ENCODE peak calls at places on chromosomes 13 and 19, in five cellular contexts. One of them, this sample, is unnamed. For H3K4me1, the result is how much of the 10 kb centered on the place peaks cover.

GRCh38 chr13:50766043-50766442 is 77.4 kb downstream of the DLEU7 start:
- DNase-seq in pancreas: no peak
- DNase-seq in effector memory CD4-positive, alpha-beta T cell: no peak
- DNase-seq in lower lobe of right lung: no peak
- DNase-seq in SJSA1: no peak
- DNase-seq in this sample: no peak

GRCh38 chr13:113410472-113411201 is 42.7 kb downstream of the ADPRHL1 start:
- DNase-seq in pancreas: no peak
- DNase-seq in effector memory CD4-positive, alpha-beta T cell: no peak
- DNase-seq in lower lobe of right lung: peak
- DNase-seq in SJSA1: peak
- DNase-seq in this sample: peak

GRCh38 chr13:75647126-75647784 is 11.1 kb downstream of the LMO7 start:
- DNase-seq in pancreas: no peak
- DNase-seq in effector memory CD4-positive, alpha-beta T cell: no peak
- DNase-seq in lower lobe of right lung: no peak
- DNase-seq in SJSA1: peak
- DNase-seq in this sample: no peak

GRCh38 chr13:59823495-59823894 is 340.2 kb downstream of the DIAPH3 start:
- DNase-seq in pancreas: no peak
- DNase-seq in effector memory CD4-positive, alpha-beta T cell: no peak
- DNase-seq in lower lobe of right lung: no peak
- DNase-seq in SJSA1: peak
- DNase-seq in this sample: no peak

GRCh38 chr19:33387351-33388230 is 14.1 kb downstream of the CEBPG start:
- DNase-seq in pancreas: peak
- DNase-seq in effector memory CD4-positive, alpha-beta T cell: no peak
- DNase-seq in lower lobe of right lung: no peak
- DNase-seq in SJSA1: no peak
- DNase-seq in this sample: peak

GRCh38 chr19:30046522-30046921 is 104.5 kb downstream of the URI1 start:
- DNase-seq in pancreas: no peak
- DNase-seq in effector memory CD4-positive, alpha-beta T cell: no peak
- DNase-seq in lower lobe of right lung: no peak
- DNase-seq in SJSA1: no peak
- DNase-seq in this sample: no peak

GRCh38 chr19:23283925-23284324 is 33.7 kb upstream of the ZNF724 start:
- DNase-seq in pancreas: peak
- DNase-seq in effector memory CD4-positive, alpha-beta T cell: peak
- DNase-seq in lower lobe of right lung: peak
- DNase-seq in SJSA1: no peak
- DNase-seq in this sample: peak

GRCh38 chr19:33390120-33390907 is 16.8 kb downstream of the CEBPG start:
- DNase-seq in pancreas: peak
- DNase-seq in effector memory CD4-positive, alpha-beta T cell: no peak
- DNase-seq in lower lobe of right lung: peak
- DNase-seq in SJSA1: peak
- DNase-seq in this sample: peak

GRCh38 chr13:26344980-26345379 is 91.1 kb downstream of the CDK8 start:
- DNase-seq in pancreas: no peak
- DNase-seq in effector memory CD4-positive, alpha-beta T cell: no peak
- DNase-seq in lower lobe of right lung: no peak
- DNase-seq in SJSA1: no peak
- DNase-seq in this sample: no peak

GRCh38 chr19:7267792-7268736 is 26.1 kb downstream of the INSR start:
- DNase-seq in pancreas: peak
- DNase-seq in effector memory CD4-positive, alpha-beta T cell: no peak
- DNase-seq in lower lobe of right lung: peak
- DNase-seq in SJSA1: no peak
- DNase-seq in this sample: no peak

GRCh38 chr13:58397596-58398387 is 766.2 kb downstream of the PCDH17 start:
- DNase-seq in pancreas: no peak
- DNase-seq in effector memory CD4-positive, alpha-beta T cell: no peak
- DNase-seq in lower lobe of right lung: no peak
- DNase-seq in SJSA1: no peak
- DNase-seq in this sample: peak

GRCh38 chr13:90188237-90188636 is 1159.2 kb upstream of the MIR17HG start:
- DNase-seq in pancreas: no peak
- DNase-seq in effector memory CD4-positive, alpha-beta T cell: no peak
- DNase-seq in lower lobe of right lung: no peak
- DNase-seq in SJSA1: no peak
- DNase-seq in this sample: no peak

GRCh38 chr13:107964356-107964755 is 251.0 kb downstream of the LIG4 start:
- DNase-seq in pancreas: no peak
- DNase-seq in effector memory CD4-positive, alpha-beta T cell: no peak
- DNase-seq in lower lobe of right lung: no peak
- DNase-seq in SJSA1: no peak
- DNase-seq in this sample: no peak

GRCh38 chr19:44608391-44608821 is 5.0 kb upstream of the IGSF23 start:
- DNase-seq in pancreas: no peak
- DNase-seq in effector memory CD4-positive, alpha-beta T cell: no peak
- DNase-seq in lower lobe of right lung: no peak
- DNase-seq in SJSA1: no peak
- DNase-seq in this sample: no peak

GRCh38 chr19:35370722-35371121 is at the start of gene GPR42:
- DNase-seq in pancreas: no peak
- DNase-seq in effector memory CD4-positive, alpha-beta T cell: no peak
- DNase-seq in lower lobe of right lung: no peak
- DNase-seq in SJSA1: no peak
- DNase-seq in this sample: no peak

GRCh38 chr13:66835040-66835628 is 395.0 kb downstream of the PCDH9 start:
- DNase-seq in pancreas: peak
- DNase-seq in effector memory CD4-positive, alpha-beta T cell: no peak
- DNase-seq in lower lobe of right lung: no peak
- DNase-seq in SJSA1: no peak
- DNase-seq in this sample: peak

GRCh38 chr19:5806133-5806489 is 1.2 kb downstream of the NRTN start:
- DNase-seq in pancreas: peak
- DNase-seq in effector memory CD4-positive, alpha-beta T cell: no peak
- DNase-seq in lower lobe of right lung: no peak
- DNase-seq in SJSA1: no peak
- DNase-seq in this sample: no peak

GRCh38 chr13:66353664-66354063 is 876.5 kb downstream of the PCDH9 start:
- DNase-seq in pancreas: no peak
- DNase-seq in effector memory CD4-positive, alpha-beta T cell: no peak
- DNase-seq in lower lobe of right lung: no peak
- DNase-seq in SJSA1: no peak
- DNase-seq in this sample: no peak

GRCh38 chr19:48878219-48879024 is 6.2 kb downstream of the PPP1R15A start:
- DNase-seq in pancreas: no peak
- DNase-seq in effector memory CD4-positive, alpha-beta T cell: no peak
- DNase-seq in lower lobe of right lung: peak
- DNase-seq in SJSA1: peak
- DNase-seq in this sample: no peak

GRCh38 chr13:33276581-33276980 is 9.0 kb downstream of the STARD13 start:
- DNase-seq in pancreas: no peak
- DNase-seq in effector memory CD4-positive, alpha-beta T cell: no peak
- DNase-seq in lower lobe of right lung: no peak
- DNase-seq in SJSA1: no peak
- DNase-seq in this sample: no peak

GRCh38 chr19:518292-519231 is 11.3 kb downstream of the TPGS1 start:
- DNase-seq in pancreas: peak
- DNase-seq in effector memory CD4-positive, alpha-beta T cell: peak
- DNase-seq in lower lobe of right lung: no peak
- DNase-seq in SJSA1: no peak
- DNase-seq in this sample: peak

GRCh38 chr13:26488236-26489028 is 69.1 kb upstream of the WASF3 start:
- DNase-seq in pancreas: no peak
- DNase-seq in effector memory CD4-positive, alpha-beta T cell: no peak
- DNase-seq in lower lobe of right lung: no peak
- DNase-seq in SJSA1: no peak
- DNase-seq in this sample: no peak

GRCh38 chr13:79776538-79776937 is 295.6 kb downstream of the NDFIP2 start:
- DNase-seq in pancreas: no peak
- DNase-seq in effector memory CD4-positive, alpha-beta T cell: no peak
- DNase-seq in lower lobe of right lung: no peak
- DNase-seq in SJSA1: peak
- DNase-seq in this sample: no peak

GRCh38 chr13:64164435-64164834 is 2748.8 kb upstream of the PCDH20 start:
- DNase-seq in pancreas: peak
- DNase-seq in effector memory CD4-positive, alpha-beta T cell: no peak
- DNase-seq in lower lobe of right lung: no peak
- DNase-seq in SJSA1: no peak
- DNase-seq in this sample: no peak

GRCh38 chr19:35048911-35049411 is 7.4 kb downstream of the HPN start:
- DNase-seq in pancreas: peak
- DNase-seq in effector memory CD4-positive, alpha-beta T cell: no peak
- DNase-seq in lower lobe of right lung: peak
- DNase-seq in SJSA1: no peak
- DNase-seq in this sample: no peak

GRCh38 chr13:113904411-113904810 is 40.5 kb upstream of the GAS6 start:
- DNase-seq in pancreas: no peak
- DNase-seq in effector memory CD4-positive, alpha-beta T cell: no peak
- DNase-seq in lower lobe of right lung: no peak
- DNase-seq in SJSA1: peak
- DNase-seq in this sample: peak

GRCh38 chr19:18761531-18762110 is 29.5 kb downstream of the COMP start:
- DNase-seq in pancreas: no peak
- DNase-seq in effector memory CD4-positive, alpha-beta T cell: no peak
- DNase-seq in lower lobe of right lung: no peak
- DNase-seq in SJSA1: no peak
- DNase-seq in this sample: no peak

GRCh38 chr19:18650048-18650435 is 13.2 kb downstream of the KLHL26 start:
- DNase-seq in pancreas: no peak
- DNase-seq in effector memory CD4-positive, alpha-beta T cell: no peak
- DNase-seq in lower lobe of right lung: no peak
- DNase-seq in SJSA1: no peak
- DNase-seq in this sample: peak

GRCh38 chr19:55304279-55304978 is 20.6 kb downstream of the BRSK1 start:
- DNase-seq in pancreas: no peak
- DNase-seq in effector memory CD4-positive, alpha-beta T cell: no peak
- DNase-seq in lower lobe of right lung: no peak
- DNase-seq in SJSA1: no peak
- DNase-seq in this sample: peak

GRCh38 chr13:106118050-106118449 is 417.4 kb downstream of the EFNB2 start:
- DNase-seq in pancreas: no peak
- DNase-seq in effector memory CD4-positive, alpha-beta T cell: no peak
- DNase-seq in lower lobe of right lung: no peak
- DNase-seq in SJSA1: no peak
- DNase-seq in this sample: no peak

GRCh38 chr13:24627864-24628418 is 52.3 kb upstream of the ATP12A start:
- DNase-seq in pancreas: no peak
- DNase-seq in effector memory CD4-positive, alpha-beta T cell: no peak
- DNase-seq in lower lobe of right lung: no peak
- DNase-seq in SJSA1: no peak
- DNase-seq in this sample: no peak

GRCh38 chr19:18483119-18483518 is 38.8 kb downstream of the ELL start:
- DNase-seq in pancreas: no peak
- DNase-seq in effector memory CD4-positive, alpha-beta T cell: no peak
- DNase-seq in lower lobe of right lung: no peak
- DNase-seq in SJSA1: no peak
- DNase-seq in this sample: no peak

GRCh38 chr13:34657716-34658115 is 284.4 kb upstream of the NBEA start:
- DNase-seq in pancreas: no peak
- DNase-seq in effector memory CD4-positive, alpha-beta T cell: no peak
- DNase-seq in lower lobe of right lung: no peak
- DNase-seq in SJSA1: peak
- DNase-seq in this sample: no peak

GRCh38 chr13:75785130-75785529 is 149.0 kb downstream of the LMO7 start:
- DNase-seq in pancreas: no peak
- DNase-seq in effector memory CD4-positive, alpha-beta T cell: no peak
- DNase-seq in lower lobe of right lung: no peak
- DNase-seq in SJSA1: no peak
- DNase-seq in this sample: no peak

GRCh38 chr19:5974721-5975387 is 3.1 kb downstream of the RANBP3 start:
- DNase-seq in pancreas: no peak
- DNase-seq in effector memory CD4-positive, alpha-beta T cell: no peak
- DNase-seq in lower lobe of right lung: peak
- DNase-seq in SJSA1: no peak
- DNase-seq in this sample: no peak

GRCh38 chr19:49492573-49493411 is 3.4 kb upstream of the RPS11 start:
- DNase-seq in pancreas: no peak
- DNase-seq in effector memory CD4-positive, alpha-beta T cell: no peak
- DNase-seq in lower lobe of right lung: no peak
- DNase-seq in SJSA1: peak
- DNase-seq in this sample: no peak

GRCh38 chr13:46386996-46387851 is at the start of gene RUBCNL:
- DNase-seq in pancreas: peak
- DNase-seq in effector memory CD4-positive, alpha-beta T cell: no peak
- DNase-seq in lower lobe of right lung: peak
- DNase-seq in SJSA1: peak
- DNase-seq in this sample: peak
- H3K4me1 ChIP-seq in pancreas: under half
- H3K4me1 ChIP-seq in effector memory CD4-positive, alpha-beta T cell: under half
- H3K4me1 ChIP-seq in lower lobe of right lung: under half
- H3K4me1 ChIP-seq in SJSA1: under half
- H3K4me1 ChIP-seq in this sample: under half

GRCh38 chr19:13833330-13834265 is 38.4 kb downstream of the ZSWIM4 start:
- DNase-seq in pancreas: peak
- DNase-seq in effector memory CD4-positive, alpha-beta T cell: peak
- DNase-seq in lower lobe of right lung: peak
- DNase-seq in SJSA1: peak
- DNase-seq in this sample: peak
- H3K4me1 ChIP-seq in pancreas: under half
- H3K4me1 ChIP-seq in effector memory CD4-positive, alpha-beta T cell: under half
- H3K4me1 ChIP-seq in lower lobe of right lung: half or more
- H3K4me1 ChIP-seq in SJSA1: half or more
- H3K4me1 ChIP-seq in this sample: under half

GRCh38 chr13:97264663-97265062 is 42.5 kb downstream of the MBNL2 start:
- DNase-seq in pancreas: no peak
- DNase-seq in effector memory CD4-positive, alpha-beta T cell: no peak
- DNase-seq in lower lobe of right lung: no peak
- DNase-seq in SJSA1: no peak
- DNase-seq in this sample: no peak
- H3K4me1 ChIP-seq in pancreas: under half
- H3K4me1 ChIP-seq in effector memory CD4-positive, alpha-beta T cell: under half
- H3K4me1 ChIP-seq in lower lobe of right lung: half or more
- H3K4me1 ChIP-seq in SJSA1: under half
- H3K4me1 ChIP-seq in this sample: under half

DNA sequence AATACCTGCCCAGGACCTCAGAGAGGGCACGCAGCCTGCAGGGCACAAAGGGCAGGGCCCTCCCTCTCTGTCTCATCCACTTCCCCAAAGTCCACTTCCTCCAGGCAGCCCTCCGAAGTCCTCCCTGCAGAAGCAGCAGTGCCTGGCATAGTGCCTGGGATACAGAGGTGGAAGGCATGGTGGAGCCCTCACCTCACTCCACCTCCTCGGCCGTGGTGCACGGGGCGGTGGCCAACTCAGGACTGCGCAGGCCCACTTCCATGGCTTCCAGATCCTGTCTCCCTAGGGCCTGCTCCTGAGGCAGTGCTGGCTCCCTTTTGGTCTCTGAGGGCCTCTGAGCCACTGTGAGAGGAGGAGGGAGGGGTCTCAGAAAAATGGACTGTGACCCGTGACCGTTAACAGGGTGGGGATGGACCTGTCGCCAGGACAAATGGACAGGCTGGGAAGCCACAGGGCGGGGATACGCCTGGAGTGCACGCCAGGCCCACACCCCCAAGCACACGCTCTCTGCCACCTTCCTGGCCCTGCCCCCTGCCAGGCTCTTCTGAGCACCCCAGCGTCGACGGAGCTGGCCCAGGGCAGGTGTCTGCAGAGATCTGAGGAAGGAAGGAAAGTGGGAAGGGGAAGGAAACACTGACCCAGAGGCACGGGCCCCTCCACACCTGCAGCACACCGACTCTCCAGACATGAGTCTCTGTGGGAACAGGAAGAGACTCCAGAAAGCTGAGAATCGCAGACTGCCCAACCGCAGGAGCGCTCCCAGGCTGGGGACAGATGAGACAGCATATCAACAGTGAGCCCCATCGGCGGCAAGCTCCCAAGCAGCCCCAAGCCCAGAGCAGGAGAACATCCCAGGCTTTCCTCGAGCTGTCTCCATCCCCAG is 8.4 kb downstream of the REXO1 start:
- DNase-seq in pancreas: peak
- DNase-seq in effector memory CD4-positive, alpha-beta T cell: no peak
- DNase-seq in lower lobe of right lung: no peak
- DNase-seq in SJSA1: no peak
- DNase-seq in this sample: peak
- H3K4me1 ChIP-seq in pancreas: under half
- H3K4me1 ChIP-seq in effector memory CD4-positive, alpha-beta T cell: under half
- H3K4me1 ChIP-seq in lower lobe of right lung: half or more
- H3K4me1 ChIP-seq in SJSA1: under half
- H3K4me1 ChIP-seq in this sample: half or more